ENCODE peak calls at places on chromosomes 3 and 15, in ten cellular contexts. N, K, R, M, G, S, W, J, T and D are unnamed samples.

GRCh38 chr3:187706966-187707365 is 4.6 kb upstream of the RTP2 start:
- DNase-seq in N (no peak), K (no peak), R (no peak), M (no peak), G (no peak), S (no peak), W (no peak), J (no peak), T (no peak), D (no peak)

GRCh38 chr3:158702815-158703481 is 29.3 kb downstream of the RARRES1 start:
- DNase-seq in N (peak), K (peak), R (no peak), M (no peak), G (peak), S (peak), W (no peak), J (no peak), T (no peak), D (no peak)

GRCh38 chr3:184354121-184354728 is 7.2 kb downstream of the CLCN2 start:
- DNase-seq in N (no peak), K (peak), R (peak), M (no peak), G (no peak), S (no peak), W (peak), J (no peak), T (no peak), D (peak)

GRCh38 chr3:128698211-128699011 is 27.6 kb upstream of the RAB7A start:
- DNase-seq in N (peak), K (peak), R (peak), M (peak), G (no peak), S (no peak), W (no peak), J (no peak), T (peak), D (no peak)

GRCh38 chr15:56058986-56059385 is 65.6 kb upstream of the NEDD4 start:
- DNase-seq in N (no peak), K (no peak), R (no peak), M (no peak), G (no peak), S (no peak), W (no peak), J (no peak), T (no peak), D (no peak)

GRCh38 chr3:46865034-46865507 is 1.8 kb upstream of the MYL3 start:
- DNase-seq in N (no peak), K (no peak), R (no peak), M (no peak), G (peak), S (peak), W (no peak), J (no peak), T (no peak), D (no peak)

GRCh38 chr3:100496711-100497261 is 4.4 kb downstream of the TMEM45A start:
- DNase-seq in N (peak), K (peak), R (no peak), M (no peak), G (peak), S (peak), W (no peak), J (no peak), T (no peak), D (no peak)

GRCh38 chr3:157786618-157787017 is 283.4 kb upstream of the VEPH1 start:
- DNase-seq in N (peak), K (peak), R (no peak), M (peak), G (peak), S (peak), W (no peak), J (no peak), T (no peak), D (no peak)

GRCh38 chr15:33985287-33985686 is 17.0 kb downstream of the CHRM5 start:
- DNase-seq in N (peak), K (peak), R (no peak), M (no peak), G (peak), S (peak), W (no peak), J (no peak), T (no peak), D (no peak)

GRCh38 chr3:115766587-115767492 is 143.5 kb downstream of the GAP43 start:
- DNase-seq in N (peak), K (peak), R (no peak), M (no peak), G (peak), S (peak), W (no peak), J (no peak), T (no peak), D (no peak)

GRCh38 chr3:79369306-79369705 is 398.5 kb downstream of the ROBO1 start:
- DNase-seq in N (peak), K (no peak), R (no peak), M (no peak), G (peak), S (peak), W (no peak), J (no peak), T (no peak), D (no peak)

GRCh38 chr3:24495334-24495994 is 814 bp upstream of the THRB start:
- DNase-seq in N (no peak), K (no peak), R (peak), M (peak), G (no peak), S (no peak), W (no peak), J (no peak), T (no peak), D (no peak)

GRCh38 chr15:36469567-36469966 is 109.9 kb upstream of the CDIN1 start:
- DNase-seq in N (peak), K (peak), R (no peak), M (no peak), G (no peak), S (peak), W (no peak), J (no peak), T (no peak), D (no peak)

GRCh38 chr3:127622031-127622430 is 7.0 kb upstream of the PODXL2 start:
- DNase-seq in N (no peak), K (no peak), R (no peak), M (no peak), G (no peak), S (no peak), W (no peak), J (no peak), T (no peak), D (no peak)

GRCh38 chr3:9700536-9700935 is 3.1 kb upstream of the CPNE9 start:
- DNase-seq in N (no peak), K (no peak), R (no peak), M (no peak), G (no peak), S (no peak), W (no peak), J (no peak), T (no peak), D (no peak)

GRCh38 chr15:25787381-25787780 is 75.7 kb downstream of the ATP10A start:
- DNase-seq in N (no peak), K (no peak), R (no peak), M (no peak), G (peak), S (peak), W (no peak), J (no peak), T (no peak), D (no peak)

GRCh38 chr15:62407962-62408361 is 242.9 kb upstream of the C2CD4B start:
- DNase-seq in N (no peak), K (no peak), R (no peak), M (no peak), G (no peak), S (no peak), W (no peak), J (no peak), T (no peak), D (no peak)

GRCh38 chr15:85427286-85428028 is 47.1 kb downstream of the AKAP13 start:
- DNase-seq in N (no peak), K (no peak), R (no peak), M (no peak), G (no peak), S (no peak), W (no peak), J (no peak), T (no peak), D (no peak)

GRCh38 chr3:9214185-9214584 is 35.3 kb downstream of the SRGAP3 start:
- DNase-seq in N (no peak), K (no peak), R (no peak), M (no peak), G (no peak), S (no peak), W (no peak), J (no peak), T (no peak), D (no peak)

GRCh38 chr3:167163580-167163979 is 216.5 kb downstream of the ZBBX start:
- DNase-seq in N (no peak), K (no peak), R (no peak), M (no peak), G (no peak), S (no peak), W (no peak), J (no peak), T (no peak), D (no peak)

GRCh38 chr15:70054884-70055387 is 42.8 kb downstream of the TLE3 start:
- DNase-seq in N (no peak), K (no peak), R (no peak), M (no peak), G (no peak), S (no peak), W (no peak), J (no peak), T (no peak), D (no peak)

GRCh38 chr15:68034071-68034470 is 20.0 kb upstream of the PIAS1 start:
- DNase-seq in N (no peak), K (no peak), R (no peak), M (no peak), G (no peak), S (no peak), W (no peak), J (peak), T (no peak), D (no peak)

GRCh38 chr3:188385295-188385694 is 231.3 kb downstream of the LPP start:
- DNase-seq in N (no peak), K (no peak), R (no peak), M (no peak), G (no peak), S (no peak), W (no peak), J (no peak), T (no peak), D (no peak)

GRCh38 chr3:141378556-141378955 is 10.3 kb downstream of the ZBTB38 start:
- DNase-seq in N (no peak), K (no peak), R (no peak), M (no peak), G (no peak), S (no peak), W (no peak), J (no peak), T (no peak), D (no peak)

GRCh38 chr3:64138046-64138445 is 87.2 kb downstream of the PRICKLE2 start:
- DNase-seq in N (peak), K (no peak), R (no peak), M (no peak), G (peak), S (peak), W (no peak), J (no peak), T (no peak), D (no peak)

GRCh38 chr3:182920515-182921084 is 59.7 kb downstream of the DCUN1D1 start:
- DNase-seq in N (peak), K (no peak), R (no peak), M (no peak), G (peak), S (no peak), W (no peak), J (no peak), T (no peak), D (no peak)

GRCh38 chr3:193872265-193872753 is 263.6 kb upstream of the HES1 start:
- DNase-seq in N (peak), K (peak), R (no peak), M (peak), G (peak), S (peak), W (no peak), J (no peak), T (no peak), D (no peak)

GRCh38 chr3:144128117-144128892 is 156.7 kb downstream of the DIPK2A start:
- DNase-seq in N (no peak), K (no peak), R (no peak), M (no peak), G (no peak), S (no peak), W (peak), J (peak), T (no peak), D (no peak)

GRCh38 chr3:158050461-158050860 is 55.8 kb downstream of the SHOX2 start:
- DNase-seq in N (no peak), K (no peak), R (no peak), M (no peak), G (peak), S (no peak), W (no peak), J (no peak), T (no peak), D (no peak)

GRCh38 chr15:40957041-40957555 is 3.8 kb downstream of the CHAC1 start:
- DNase-seq in N (no peak), K (no peak), R (no peak), M (no peak), G (no peak), S (no peak), W (no peak), J (no peak), T (no peak), D (no peak)

GRCh38 chr15:42510258-42511009 is 15.0 kb downstream of the SNAP23 start:
- DNase-seq in N (peak), K (no peak), R (no peak), M (peak), G (peak), S (no peak), W (no peak), J (no peak), T (no peak), D (no peak)

GRCh38 chr3:37290551-37290950 is 116.2 kb upstream of the LRRFIP2 start:
- DNase-seq in N (peak), K (peak), R (no peak), M (peak), G (peak), S (peak), W (no peak), J (no peak), T (no peak), D (no peak)

GRCh38 chr3:161171639-161172552 is 49.2 kb upstream of the NMD3 start:
- DNase-seq in N (peak), K (no peak), R (no peak), M (no peak), G (peak), S (no peak), W (no peak), J (no peak), T (no peak), D (peak)

GRCh38 chr3:10242182-10243065 is 5.8 kb upstream of the TATDN2 start:
- DNase-seq in N (peak), K (no peak), R (no peak), M (no peak), G (peak), S (no peak), W (no peak), J (no peak), T (no peak), D (no peak)

GRCh38 chr15:51861557-51862350 is 32.3 kb downstream of the TMOD3 start:
- DNase-seq in N (no peak), K (no peak), R (no peak), M (no peak), G (no peak), S (no peak), W (no peak), J (no peak), T (no peak), D (no peak)

GRCh38 chr3:38562467-38562925 is 66.4 kb downstream of the EXOG start:
- DNase-seq in N (no peak), K (no peak), R (no peak), M (no peak), G (no peak), S (no peak), W (no peak), J (no peak), T (no peak), D (no peak)

GRCh38 chr3:10594915-10595314 is 89.5 kb upstream of the ATP2B2 start:
- DNase-seq in N (peak), K (peak), R (peak), M (peak), G (peak), S (peak), W (no peak), J (no peak), T (no peak), D (no peak)

GRCh38 chr3:51678186-51678585 is 7.1 kb downstream of the TEX264 start:
- DNase-seq in N (no peak), K (no peak), R (no peak), M (no peak), G (no peak), S (no peak), W (no peak), J (no peak), T (no peak), D (no peak)

GRCh38 chr3:133258358-133258757 is 141.5 kb upstream of the BFSP2 start:
- DNase-seq in N (peak), K (no peak), R (no peak), M (no peak), G (no peak), S (no peak), W (no peak), J (no peak), T (no peak), D (no peak)